ENCODE peak calls at places on chromosomes 13 and 19, in eight cellular contexts. W is thoracic aorta; Q is glomerular endothelial cell; S is AG04450; E is activated CD4-positive, alpha-beta T cell treated with anti-CD3 and anti-CD28 coated beads, Interleukin-2, amount 50 U/mL, for 24 hours; T is endothelial cell of umbilical vein; C is neural crest cell; U is kidney epithelial cell. F is an unnamed sample.

GRCh38 chr19:47231215-47232054 is 436 bp upstream of the BBC3 start:
- DNase-seq in Q (no peak), E (peak), C (peak), U (no peak), W (peak), S (peak), T (peak), F (peak)

GRCh38 chr19:45681391-45682015 is 10.2 kb downstream of the SNRPD2 start:
- DNase-seq in W (peak), U (peak), E (peak), T (peak), Q (no peak), C (peak), S (no peak), F (peak)

GRCh38 chr13:33139186-33139585 is 123.0 kb downstream of the KL start:
- DNase-seq in U (no peak), T (no peak), W (peak), Q (no peak), C (no peak), S (no peak), E (no peak), F (no peak)

GRCh38 chr19:47444388-47444821 is 25.1 kb upstream of the MEIS3 start:
- DNase-seq in E (no peak), U (no peak), S (no peak), C (peak), Q (no peak), W (no peak), T (no peak), F (peak)

GRCh38 chr19:18948075-18948975 is 7.3 kb upstream of the HOMER3 start:
- DNase-seq in S (no peak), U (no peak), T (no peak), C (no peak), W (no peak), E (no peak), Q (no peak), F (no peak)

GRCh38 chr13:83819611-83820010 is 62.7 kb downstream of the SLITRK1 start:
- DNase-seq in U (no peak), C (no peak), W (no peak), Q (no peak), S (no peak), E (no peak), T (no peak), F (no peak)

GRCh38 chr19:19372656-19373416 is 32.6 kb upstream of the GATAD2A start:
- DNase-seq in E (no peak), T (peak), U (no peak), Q (no peak), S (no peak), C (no peak), W (no peak), F (no peak)

GRCh38 chr13:100301418-100301817 is 212.5 kb downstream of the PCCA start:
- DNase-seq in T (no peak), U (no peak), E (no peak), S (no peak), W (no peak), Q (no peak), C (no peak), F (peak)

GRCh38 chr13:91144054-91144453 is 203.4 kb upstream of the MIR17HG start:
- DNase-seq in C (no peak), E (no peak), U (no peak), W (no peak), Q (no peak), T (no peak), S (no peak), F (no peak)

GRCh38 chr19:41546386-41546789 is 29.6 kb upstream of the CEACAM21 start:
- DNase-seq in E (no peak), U (no peak), Q (no peak), C (no peak), S (no peak), W (no peak), T (no peak), F (no peak)

GRCh38 chr19:5460748-5461147 is 5.5 kb downstream of the ZNRF4 start:
- DNase-seq in T (no peak), Q (no peak), E (no peak), W (no peak), S (no peak), C (no peak), U (no peak), F (no peak)

GRCh38 chr19:46381346-46381745 is 32.0 kb downstream of the CCDC8 start:
- DNase-seq in W (no peak), U (no peak), T (no peak), Q (no peak), S (no peak), E (no peak), C (no peak), F (no peak)

GRCh38 chr19:5036733-5037681 is 68.1 kb downstream of the KDM4B start:
- DNase-seq in E (no peak), W (no peak), C (no peak), Q (no peak), S (no peak), T (peak), U (no peak), F (peak)

GRCh38 chr19:2352121-2352520 is 7.9 kb upstream of the TMPRSS9 start:
- DNase-seq in U (no peak), Q (no peak), S (no peak), T (no peak), W (no peak), C (no peak), E (no peak), F (no peak)

GRCh38 chr19:56670401-56670960 is 1.1 kb downstream of the ZNF835 start:
- DNase-seq in E (no peak), U (no peak), T (no peak), S (no peak), W (no peak), C (no peak), Q (no peak), F (no peak)

GRCh38 chr19:38952395-38953165 is 21.8 kb downstream of the MRPS12 start:
- DNase-seq in C (peak), Q (no peak), E (no peak), T (no peak), S (no peak), W (no peak), U (peak), F (peak)

GRCh38 chr19:18017275-18018083 is 9.5 kb downstream of the ARRDC2 start:
- DNase-seq in S (no peak), E (no peak), T (peak), Q (no peak), C (no peak), W (no peak), U (no peak), F (no peak)

GRCh38 chr13:80132741-80133601 is 208.0 kb downstream of the SPRY2 start:
- DNase-seq in T (peak), E (no peak), S (no peak), W (peak), Q (no peak), C (peak), U (no peak), F (peak)

GRCh38 chr19:46361915-46362314 is 15.0 kb downstream of the PPP5C start:
- DNase-seq in T (no peak), Q (no peak), C (no peak), U (no peak), S (no peak), W (no peak), E (no peak), F (no peak)

GRCh38 chr13:89514534-89515312 is 1832.8 kb upstream of the MIR17HG start:
- DNase-seq in T (peak), U (peak), E (no peak), W (no peak), Q (peak), S (peak), C (no peak), F (peak)

GRCh38 chr13:23134542-23134941 is 46.2 kb upstream of the SGCG start:
- DNase-seq in C (no peak), W (no peak), Q (no peak), S (no peak), E (no peak), U (no peak), T (no peak), F (no peak)

GRCh38 chr19:4345656-4346383 is 2.5 kb downstream of the MPND start:
- DNase-seq in W (no peak), S (no peak), T (no peak), E (no peak), Q (no peak), U (no peak), C (no peak), F (no peak)

GRCh38 chr13:91046715-91047327 is 300.7 kb upstream of the MIR17HG start:
- DNase-seq in W (no peak), U (no peak), T (no peak), C (no peak), Q (no peak), E (no peak), S (no peak), F (no peak)

GRCh38 chr13:20291037-20291436 is 58.9 kb upstream of the GJB6 start:
- DNase-seq in T (no peak), S (no peak), U (no peak), Q (no peak), C (no peak), W (no peak), E (no peak), F (no peak)

GRCh38 chr13:91349992-91350911 is 2.8 kb downstream of the MIR17HG start:
- DNase-seq in C (no peak), Q (no peak), W (no peak), S (no peak), E (no peak), U (no peak), T (no peak), F (no peak)

GRCh38 chr13:59352600-59352999 is 811.1 kb downstream of the DIAPH3 start:
- DNase-seq in U (peak), E (no peak), S (no peak), Q (no peak), T (no peak), W (no peak), C (no peak), F (no peak)

GRCh38 chr19:28977826-28978225 is 235.1 kb downstream of the UQCRFS1 start:
- DNase-seq in Q (no peak), T (no peak), E (no peak), S (no peak), C (no peak), U (no peak), W (no peak), F (no peak)

GRCh38 chr13:80276371-80277289 is 64.3 kb downstream of the SPRY2 start:
- DNase-seq in Q (peak), E (no peak), W (no peak), S (no peak), C (peak), T (peak), U (peak), F (peak)